ENCODE peak calls at places on chromosomes 1 and 21, in eight cellular contexts. A, T, S, H, F, U, O and B are unnamed samples.

GRCh38 chr1:44002165-44002564 is 10.8 kb downstream of the CCDC24 start:
- DNase-seq in A (no peak), T (no peak), S (no peak), H (no peak), F (no peak), U (no peak), O (no peak), B (no peak)

GRCh38 chr1:209318302-209319056 is 265.0 kb upstream of the CAMK1G start:
- DNase-seq in A (no peak), T (no peak), S (no peak), H (no peak), F (no peak), U (no peak), O (no peak), B (no peak)

GRCh38 chr1:207336559-207337467 is 15.3 kb downstream of the CD55 start:
- DNase-seq in A (no peak), T (no peak), S (no peak), H (no peak), F (no peak), U (no peak), O (no peak), B (no peak)

GRCh38 chr1:1297802-1298424 is 9.8 kb downstream of the ACAP3 start:
- DNase-seq in A (no peak), T (no peak), S (no peak), H (no peak), F (no peak), U (no peak), O (no peak), B (no peak)

GRCh38 chr1:1197188-1197500 is 9.2 kb downstream of the TNFRSF18 start:
- DNase-seq in A (no peak), T (no peak), S (no peak), H (no peak), F (no peak), U (no peak), O (no peak), B (no peak)

GRCh38 chr1:111275079-111275478 is 15.6 kb upstream of the CHIA start:
- DNase-seq in A (no peak), T (no peak), S (no peak), H (no peak), F (peak; percentile 63), U (peak; percentile 31), O (peak; percentile 37), B (peak; percentile 31)

GRCh38 chr1:225476538-225476988 is 48.7 kb upstream of the LBR start:
- DNase-seq in A (no peak), T (no peak), S (no peak), H (no peak), F (no peak), U (no peak), O (no peak), B (no peak)

GRCh38 chr1:4794020-4794780 is 139.8 kb downstream of the AJAP1 start:
- DNase-seq in A (no peak), T (no peak), S (no peak), H (no peak), F (no peak), U (no peak), O (no peak), B (no peak)

GRCh38 chr21:45954271-45954670 is 27.3 kb upstream of the COL6A1 start:
- DNase-seq in A (no peak), T (peak; percentile 23), S (no peak), H (no peak), F (no peak), U (no peak), O (peak; percentile 51), B (no peak)

GRCh38 chr1:244329591-244330317 is 122.0 kb downstream of the ADSS2 start:
- DNase-seq in A (no peak), T (no peak), S (no peak), H (peak; percentile 53), F (no peak), U (no peak), O (no peak), B (no peak)

GRCh38 chr1:115458426-115459114 is 120.5 kb upstream of the NGF start:
- DNase-seq in A (no peak), T (no peak), S (no peak), H (no peak), F (no peak), U (no peak), O (no peak), B (no peak)

GRCh38 chr1:204529371-204529895 is 13.2 kb downstream of the MDM4 start:
- DNase-seq in A (no peak), T (no peak), S (no peak), H (no peak), F (no peak), U (no peak), O (no peak), B (no peak)

GRCh38 chr21:32442566-32443318 is 30.2 kb downstream of the EVA1C start:
- DNase-seq in A (no peak), T (no peak), S (no peak), H (no peak), F (no peak), U (no peak), O (no peak), B (no peak)

GRCh38 chr1:230772457-230773395 is 25.5 kb downstream of the CAPN9 start:
- DNase-seq in A (no peak), T (peak; percentile 60), S (peak; percentile 42), H (no peak), F (peak; percentile 66), U (peak; percentile 80), O (no peak), B (peak; percentile 41)

GRCh38 chr1:168582690-168583325 is 6.4 kb downstream of the XCL1 start:
- DNase-seq in A (no peak), T (no peak), S (no peak), H (no peak), F (no peak), U (no peak), O (no peak), B (no peak)

GRCh38 chr1:78232630-78233029 is 186.9 kb downstream of the GIPC2 start:
- DNase-seq in A (no peak), T (no peak), S (no peak), H (no peak), F (no peak), U (no peak), O (no peak), B (no peak)

GRCh38 chr1:21607549-21608529 is 61.3 kb downstream of the RAP1GAP start:
- DNase-seq in A (peak; percentile 91), T (peak; percentile 92), S (peak; percentile 99), H (peak; percentile 91), F (peak; percentile 79), U (peak; percentile 97), O (peak; percentile 57), B (peak; percentile 98)

GRCh38 chr1:62356257-62356835 is 37.1 kb upstream of the KANK4 start:
- DNase-seq in A (no peak), T (no peak), S (no peak), H (no peak), F (no peak), U (no peak), O (no peak), B (no peak)

GRCh38 chr1:150311762-150312161 is 9.6 kb upstream of the PRPF3 start:
- DNase-seq in A (no peak), T (no peak), S (no peak), H (no peak), F (no peak), U (no peak), O (no peak), B (no peak)

GRCh38 chr21:42918291-42918690 is 7.1 kb downstream of the ERVH48-1 start:
- DNase-seq in A (no peak), T (no peak), S (no peak), H (no peak), F (no peak), U (no peak), O (no peak), B (no peak)

GRCh38 chr1:183281553-183282091 is 95.6 kb downstream of the LAMC2 start:
- DNase-seq in A (peak; percentile 88), T (peak; percentile 91), S (peak; percentile 89), H (peak; percentile 70), F (peak; percentile 92), U (peak; percentile 85), O (peak; percentile 93), B (peak; percentile 87)

GRCh38 chr1:183279835-183280234 is 93.8 kb downstream of the LAMC2 start:
- DNase-seq in A (peak; percentile 86), T (no peak), S (no peak), H (no peak), F (no peak), U (peak; percentile 62), O (no peak), B (no peak)

GRCh38 chr1:183282101-183282855 is 96.2 kb downstream of the LAMC2 start:
- DNase-seq in A (no peak), T (no peak), S (no peak), H (no peak), F (no peak), U (no peak), O (peak; percentile 54), B (no peak)

GRCh38 chr1:183278736-183279591 is 92.9 kb downstream of the LAMC2 start:
- DNase-seq in A (no peak), T (no peak), S (no peak), H (no peak), F (no peak), U (no peak), O (no peak), B (no peak)

GRCh38 chr1:183281039-183281438 is 95.0 kb downstream of the LAMC2 start:
- DNase-seq in A (peak; percentile 56), T (no peak), S (peak; percentile 21), H (no peak), F (no peak), U (peak; percentile 49), O (peak; percentile 45), B (no peak)
- H3K36me3 ChIP-seq in A (no peaks in the 10 kb centered on the region), T (no peaks in the 10 kb centered on the region), S (no peaks in the 10 kb centered on the region), H (no peaks in the 10 kb centered on the region), F (no peaks in the 10 kb centered on the region), U (no peaks in the 10 kb centered on the region), O (no peaks in the 10 kb centered on the region), B (no peaks in the 10 kb centered on the region)

DNA sequence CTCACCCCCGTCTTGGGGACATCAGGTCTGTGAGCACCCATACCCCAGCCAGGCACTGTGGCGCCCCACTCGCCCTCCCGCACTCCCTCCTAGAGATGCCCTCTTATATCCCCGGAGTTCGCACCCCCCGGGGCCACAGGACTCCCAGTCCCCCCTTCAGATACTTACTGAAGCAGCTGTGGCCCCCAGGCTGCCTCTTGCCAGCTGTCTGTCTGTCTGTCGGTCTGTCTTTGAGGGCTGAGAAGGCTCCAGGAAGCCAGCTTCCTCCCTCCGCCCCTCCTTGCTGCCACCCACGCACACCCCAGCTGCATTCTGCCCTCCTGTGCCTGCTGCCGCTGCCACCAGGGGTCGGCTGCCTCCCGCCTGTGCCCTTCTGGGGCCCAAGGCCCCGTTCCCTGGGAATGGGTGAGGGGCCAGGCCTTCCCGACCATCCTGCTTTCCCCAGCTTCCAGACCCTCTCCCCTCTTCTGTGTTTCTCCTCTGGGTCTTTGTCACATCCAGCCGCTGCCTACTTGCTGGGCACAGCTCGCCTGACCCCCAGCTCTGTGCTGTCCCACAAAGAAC is at the start of gene PTPN7:
- DNase-seq in A (peak; percentile 74), T (no peak), S (no peak), H (no peak), F (no peak), U (peak; percentile 56), O (no peak), B (peak; percentile 49)
- H3K4me1 ChIP-seq in A (peaks cover 25% of the 10 kb centered on the region), T (peaks cover 11% of the 10 kb centered on the region), S (peaks cover 6% of the 10 kb centered on the region), H (no peaks in the 10 kb centered on the region), F (no peaks in the 10 kb centered on the region), U (no peaks in the 10 kb centered on the region), O (no peaks in the 10 kb centered on the region), B (no peaks in the 10 kb centered on the region)

GRCh38 chr21:35410656-35411055 is 361.6 kb upstream of the RUNX1 start:
- DNase-seq in A (no peak), T (no peak), S (no peak), H (no peak), F (no peak), U (no peak), O (no peak), B (no peak)
- H3K27me3 ChIP-seq in A (no peaks in the 10 kb centered on the region), T (peaks cover 66% of the 10 kb centered on the region), S (no peaks in the 10 kb centered on the region), H (no peaks in the 10 kb centered on the region), F (peaks cover 17% of the 10 kb centered on the region), U (no peaks in the 10 kb centered on the region), O (no peaks in the 10 kb centered on the region), B (no peaks in the 10 kb centered on the region)

GRCh38 chr1:24927886-24928630 is 2.0 kb downstream of the RUNX3 start:
- DNase-seq in A (no peak), T (no peak), S (peak; percentile 31), H (no peak), F (no peak), U (no peak), O (no peak), B (no peak)
- H3K36me3 ChIP-seq in A (no peaks in the 10 kb centered on the region), T (no peaks in the 10 kb centered on the region), S (no peaks in the 10 kb centered on the region), H (peaks cover 10% of the 10 kb centered on the region), F (no peaks in the 10 kb centered on the region), U (no peaks in the 10 kb centered on the region), O (no peaks in the 10 kb centered on the region), B (no peaks in the 10 kb centered on the region)